ENCODE peak calls at places on chromosomes 13 and 19, in ten cellular contexts. U is H9, N is uterus, W is HFF-Myc, O is nephron progenitor cell, B is fibroblast of lung, H is cardiac muscle cell, I is lower leg skin, G is cardiac fibroblast, J is endothelial cell. L is an unnamed sample.

GRCh38 chr13:60627071-60627686 is 230.2 kb downstream of the TDRD3 start:
- DNase-seq in J (peak; percentile 79), O (peak; percentile 64), I (no peak), N (no peak), U (peak; percentile 73), B (peak; percentile 25), W (no peak), G (peak; percentile 52), H (peak; percentile 73), L (peak; percentile 30)

GRCh38 chr13:58584610-58585009 is 953.1 kb downstream of the PCDH17 start:
- DNase-seq in G (no peak), W (no peak), U (no peak), N (no peak), B (no peak), I (no peak), H (no peak), O (no peak), J (no peak), L (no peak)

GRCh38 chr13:40194204-40194806 is 472.1 kb downstream of the FOXO1 start:
- DNase-seq in J (no peak), N (no peak), G (peak; percentile 69), I (no peak), O (no peak), H (no peak), W (no peak), U (no peak), B (peak; percentile 20), L (no peak)

GRCh38 chr19:43780706-43781525 is at the start of gene KCNN4:
- DNase-seq in U (no peak), W (peak; percentile 61), J (no peak), G (peak; percentile 73), I (no peak), B (peak; percentile 91), N (no peak), O (no peak), H (no peak), L (peak; percentile 87)

GRCh38 chr13:58999851-59000250 is 1163.9 kb downstream of the DIAPH3 start:
- DNase-seq in U (no peak), B (peak; percentile 56), I (no peak), H (no peak), G (no peak), N (no peak), O (no peak), J (no peak), W (no peak), L (no peak)

GRCh38 chr13:111480976-111481375 is 160.5 kb downstream of the TEX29 start:
- DNase-seq in H (no peak), B (no peak), W (no peak), O (no peak), G (no peak), N (no peak), U (no peak), I (no peak), J (no peak), L (no peak)

GRCh38 chr13:75264611-75265010 is 217.4 kb downstream of the TBC1D4 start:
- DNase-seq in H (no peak), B (peak; percentile 7), N (no peak), J (no peak), G (no peak), W (no peak), O (no peak), I (no peak), U (no peak), L (no peak)

GRCh38 chr13:97951376-97951775 is 2.1 kb upstream of the IPO5 start:
- DNase-seq in U (no peak), I (peak; percentile 18), G (no peak), J (no peak), B (no peak), O (no peak), H (no peak), N (no peak), W (no peak), L (no peak)

GRCh38 chr13:36124236-36124822 is 6.9 kb downstream of the DCLK1 start:
- DNase-seq in G (peak; percentile 64), N (peak; percentile 24), J (no peak), B (peak; percentile 80), W (no peak), H (no peak), O (no peak), U (no peak), I (no peak), L (no peak)

GRCh38 chr13:30847697-30848307 is 58.3 kb upstream of the MEDAG start:
- DNase-seq in B (peak; percentile 100), U (no peak), O (no peak), W (no peak), H (no peak), G (peak; percentile 100), N (peak; percentile 42), I (no peak), J (no peak), L (no peak)

GRCh38 chr13:110187501-110188161 is 119.3 kb downstream of the COL4A1 start:
- DNase-seq in W (no peak), I (no peak), U (no peak), B (peak; percentile 88), J (no peak), O (no peak), H (peak; percentile 93), G (peak; percentile 88), N (no peak), L (no peak)

GRCh38 chr13:48222358-48223015 is 10.5 kb upstream of the ITM2B start:
- DNase-seq in B (no peak), U (no peak), H (no peak), O (no peak), I (no peak), N (peak; percentile 62), J (no peak), W (no peak), G (peak; percentile 85), L (no peak)

GRCh38 chr19:35110974-35111373 is 4.6 kb upstream of the FXYD3 start:
- DNase-seq in B (no peak), I (no peak), U (no peak), N (no peak), G (no peak), W (no peak), O (no peak), J (no peak), H (no peak), L (no peak)

DNA sequence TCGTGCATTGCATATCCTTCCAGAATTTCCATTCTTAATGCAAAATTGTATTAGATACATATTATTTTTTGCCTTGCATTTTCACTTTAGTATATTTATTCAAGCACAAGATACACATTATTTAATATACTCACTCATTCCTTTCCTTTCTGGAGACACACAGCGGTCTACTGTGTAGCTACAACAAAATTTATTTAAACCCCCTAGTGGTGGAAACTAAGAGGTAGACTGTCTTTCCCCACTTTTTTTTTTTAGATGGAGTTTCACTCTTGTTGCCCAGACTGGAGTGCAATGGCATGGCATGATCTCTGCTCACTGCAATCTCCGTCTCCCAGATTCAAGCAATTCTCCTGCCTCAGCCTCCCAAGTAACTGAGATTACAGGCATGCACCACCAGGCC is 2040.3 kb upstream of the PCDH20 start:
- DNase-seq in J (no peak), N (no peak), W (no peak), U (no peak), H (no peak), B (no peak), O (no peak), I (no peak), G (peak; percentile 6), L (no peak)
- TF ChIP-seq CTCF in J (peak; percentile 68), N (no peak), W (no peak), U (peak; percentile 66), H (no peak), B (no peak), O (no peak), I (no peak), G (peak; percentile 14), L (no peak)

GRCh38 chr19:4206818-4207484 is 22.4 kb upstream of the EBI3 start:
- DNase-seq in H (no peak), U (no peak), J (no peak), N (no peak), W (no peak), B (peak; percentile 14), O (no peak), G (peak; percentile 68), I (no peak), L (no peak)
- TF ChIP-seq CTCF in H (peak; percentile 26), U (peak; percentile 44), J (no peak), N (no peak), W (peak; percentile 25), B (peak; percentile 33), O (no peak), G (peak; percentile 51), I (no peak), L (no peak)

GRCh38 chr13:113814435-113814821 is 49.4 kb downstream of the GAS6 start:
- DNase-seq in G (peak; percentile 47), H (no peak), J (no peak), O (no peak), W (no peak), B (peak; percentile 79), I (no peak), N (no peak), U (no peak), L (no peak)

GRCh38 chr13:113813070-113813748 is 50.7 kb downstream of the GAS6 start:
- DNase-seq in N (no peak), H (no peak), J (no peak), B (no peak), W (no peak), O (no peak), U (no peak), G (no peak), I (no peak), L (no peak)

GRCh38 chr13:113815151-113816058 is 48.5 kb downstream of the GAS6 start:
- DNase-seq in N (no peak), I (no peak), J (no peak), W (no peak), G (no peak), U (no peak), O (no peak), B (no peak), H (no peak), L (peak; percentile 61)

GRCh38 chr13:113812140-113813036 is 51.5 kb downstream of the GAS6 start:
- DNase-seq in U (no peak), O (no peak), G (no peak), J (no peak), N (no peak), B (no peak), W (no peak), H (no peak), I (no peak), L (no peak)

DNA sequence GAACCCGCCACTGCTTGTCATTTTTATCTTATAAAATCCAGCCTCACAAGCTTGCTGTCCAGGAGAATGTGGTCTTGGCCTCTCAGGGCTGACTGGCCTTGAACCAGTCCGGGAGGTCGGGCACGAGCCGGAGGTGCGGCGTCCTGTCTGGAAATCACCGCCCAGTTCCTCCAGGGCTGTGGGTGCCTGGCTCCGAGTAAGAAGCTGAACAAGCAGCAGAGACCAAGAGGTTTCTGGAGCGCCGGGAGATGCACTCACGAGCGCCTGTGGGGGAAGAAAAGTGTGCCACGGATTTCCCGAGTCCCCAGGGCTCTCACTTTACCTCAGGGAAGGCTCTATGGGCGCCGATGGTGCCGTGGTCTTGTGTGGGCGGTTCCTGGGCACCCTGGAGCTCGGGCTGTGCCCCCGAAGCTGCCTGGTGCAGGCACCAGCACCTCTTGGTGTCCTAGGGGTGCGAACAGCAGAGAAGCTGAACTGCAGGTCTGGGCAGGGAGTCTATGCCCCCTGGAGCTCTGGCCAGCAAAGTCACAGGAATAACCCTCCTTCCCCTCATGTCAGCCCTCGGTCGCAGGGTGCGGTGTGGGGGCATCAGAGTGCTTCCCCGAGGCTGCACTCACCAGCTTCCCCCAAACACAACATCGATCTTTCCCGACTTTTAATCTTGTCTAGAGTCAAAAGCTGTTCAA is 50.0 kb downstream of the GAS6 start:
- DNase-seq in G (no peak), U (no peak), N (no peak), W (no peak), H (peak; percentile 39), O (no peak), J (no peak), B (peak; percentile 34), I (no peak), L (no peak)
- TF ChIP-seq CTCF in G (no peak), U (no peak), N (no peak), W (no peak), H (no peak), O (no peak), J (no peak), B (no peak), I (no peak), L (no peak)

GRCh38 chr19:15453091-15453498 is 3.3 kb upstream of the WIZ start:
- DNase-seq in J (no peak), G (no peak), H (peak; percentile 14), N (no peak), O (peak; percentile 32), U (peak; percentile 56), I (no peak), B (no peak), W (no peak), L (no peak)
- TF ChIP-seq CTCF in J (no peak), G (peak; percentile 19), H (peak; percentile 42), N (peak; percentile 26), O (no peak), U (peak; percentile 43), I (no peak), B (peak; percentile 18), W (no peak), L (no peak)